ENCODE peak calls at places on chromosomes 1 and 21, in six cellular contexts. H is fibroblast of mammary gland; N is D721Med; X is activated T-cell treated with anti-CD3 and anti-CD28 coated beads, Interleukin-2, amount 50 U/mL, for 72 hours; G is stimulated activated naive CD4-positive, alpha-beta T cell; J is midbrain. F is an unnamed sample.

GRCh38 chr1:231036416-231036815 is 3.6 kb downstream of the FAM89A start:
- DNase-seq in J (no peak), N (no peak), X (no peak), H (no peak), G (no peak), F (no peak)

GRCh38 chr1:1080951-1081310 is 6.8 kb upstream of the RNF223 start:
- DNase-seq in J (no peak), H (no peak), N (no peak), G (no peak), X (peak; percentile 3), F (no peak)

GRCh38 chr21:33308586-33309490 is 15.9 kb upstream of the IFNAR1 start:
- DNase-seq in X (no peak), H (peak; percentile 65), J (no peak), G (no peak), N (no peak), F (no peak)

GRCh38 chr1:6927626-6928025 is 142.4 kb downstream of the CAMTA1 start:
- DNase-seq in J (no peak), H (no peak), X (no peak), G (no peak), N (no peak), F (no peak)

GRCh38 chr21:30994917-30995316 is 43.4 kb downstream of the KRTAP19-8 start:
- DNase-seq in X (no peak), G (no peak), N (no peak), H (no peak), J (no peak), F (no peak)

GRCh38 chr1:110082477-110082876 is 12.0 kb upstream of the ALX3 start:
- DNase-seq in N (no peak), G (no peak), X (no peak), H (no peak), J (no peak), F (no peak)

GRCh38 chr1:3435666-3436065 is 18.8 kb upstream of the ARHGEF16 start:
- DNase-seq in H (no peak), J (no peak), G (no peak), N (no peak), X (no peak), F (no peak)

GRCh38 chr21:37041706-37042271 is 31.1 kb downstream of the PIGP start:
- DNase-seq in J (no peak), H (no peak), N (no peak), G (no peak), X (no peak), F (no peak)

GRCh38 chr21:37367301-37367757 is 756 bp downstream of the DYRK1A start:
- DNase-seq in H (no peak), X (peak; percentile 33), N (no peak), G (peak; percentile 25), J (no peak), F (no peak)